ENCODE peak calls at places on chromosomes 11 and 22, in nine cellular contexts. One of them, this sample, is unnamed.
A peak's percentile ranks its signal among the peaks of the same experiment; 100 is the strongest.

GRCh38 chr22:44305888-44306287 is 6.9 kb downstream of the SHISAL1 start:
- DNase-seq in testis: peak; percentile 69
- DNase-seq in A549: no peak
- DNase-seq in adrenal gland: no peak
- DNase-seq in prostate gland: no peak
- DNase-seq in body of pancreas: no peak
- DNase-seq in HCT116: no peak
- DNase-seq in heart left ventricle: no peak
- DNase-seq in sigmoid colon: peak; percentile 90
- DNase-seq in this sample: no peak

GRCh38 chr11:10285148-10285802 is 8.7 kb downstream of the SBF2 start:
- DNase-seq in testis: no peak
- DNase-seq in A549: peak; percentile 65
- DNase-seq in adrenal gland: no peak
- DNase-seq in prostate gland: no peak
- DNase-seq in body of pancreas: no peak
- DNase-seq in HCT116: no peak
- DNase-seq in heart left ventricle: no peak
- DNase-seq in sigmoid colon: no peak
- DNase-seq in this sample: no peak

GRCh38 chr11:123478352-123478986 is 48.4 kb downstream of the GRAMD1B start:
- DNase-seq in testis: peak; percentile 60
- DNase-seq in A549: peak; percentile 80
- DNase-seq in adrenal gland: peak; percentile 85
- DNase-seq in prostate gland: peak; percentile 11
- DNase-seq in body of pancreas: peak; percentile 43
- DNase-seq in HCT116: peak; percentile 77
- DNase-seq in heart left ventricle: peak; percentile 52
- DNase-seq in sigmoid colon: peak; percentile 68
- DNase-seq in this sample: no peak

GRCh38 chr11:47508595-47509555 is 44.1 kb downstream of the CELF1 start:
- DNase-seq in testis: no peak
- DNase-seq in A549: no peak
- DNase-seq in adrenal gland: no peak
- DNase-seq in prostate gland: no peak
- DNase-seq in body of pancreas: peak; percentile 47
- DNase-seq in HCT116: no peak
- DNase-seq in heart left ventricle: no peak
- DNase-seq in sigmoid colon: no peak
- DNase-seq in this sample: no peak

GRCh38 chr11:109734602-109735001 is 312.6 kb downstream of the C11orf87 start:
- DNase-seq in testis: no peak
- DNase-seq in A549: no peak
- DNase-seq in adrenal gland: no peak
- DNase-seq in prostate gland: no peak
- DNase-seq in body of pancreas: no peak
- DNase-seq in HCT116: no peak
- DNase-seq in heart left ventricle: no peak
- DNase-seq in sigmoid colon: no peak
- DNase-seq in this sample: no peak

GRCh38 chr11:64067257-64067993 is 31.7 kb downstream of the FLRT1 start:
- DNase-seq in testis: no peak
- DNase-seq in A549: no peak
- DNase-seq in adrenal gland: no peak
- DNase-seq in prostate gland: no peak
- DNase-seq in body of pancreas: no peak
- DNase-seq in HCT116: no peak
- DNase-seq in heart left ventricle: no peak
- DNase-seq in sigmoid colon: no peak
- DNase-seq in this sample: no peak

GRCh38 chr11:125239585-125240331 is 75.2 kb downstream of the PKNOX2 start:
- DNase-seq in testis: no peak
- DNase-seq in A549: no peak
- DNase-seq in adrenal gland: no peak
- DNase-seq in prostate gland: no peak
- DNase-seq in body of pancreas: no peak
- DNase-seq in HCT116: no peak
- DNase-seq in heart left ventricle: no peak
- DNase-seq in sigmoid colon: no peak
- DNase-seq in this sample: no peak

GRCh38 chr11:75190652-75191329 is 39.9 kb downstream of the SLCO2B1 start:
- DNase-seq in testis: no peak
- DNase-seq in A549: no peak
- DNase-seq in adrenal gland: no peak
- DNase-seq in prostate gland: no peak
- DNase-seq in body of pancreas: no peak
- DNase-seq in HCT116: no peak
- DNase-seq in heart left ventricle: no peak
- DNase-seq in sigmoid colon: no peak
- DNase-seq in this sample: no peak

GRCh38 chr11:44014968-44015623 is 32.7 kb upstream of the ACCSL start:
- DNase-seq in testis: no peak
- DNase-seq in A549: no peak
- DNase-seq in adrenal gland: peak; percentile 35
- DNase-seq in prostate gland: no peak
- DNase-seq in body of pancreas: no peak
- DNase-seq in HCT116: no peak
- DNase-seq in heart left ventricle: no peak
- DNase-seq in sigmoid colon: peak; percentile 46
- DNase-seq in this sample: no peak

GRCh38 chr11:75193271-75193670 is 42.4 kb downstream of the SLCO2B1 start:
- DNase-seq in testis: no peak
- DNase-seq in A549: no peak
- DNase-seq in adrenal gland: no peak
- DNase-seq in prostate gland: no peak
- DNase-seq in body of pancreas: no peak
- DNase-seq in HCT116: no peak
- DNase-seq in heart left ventricle: no peak
- DNase-seq in sigmoid colon: peak; percentile 61
- DNase-seq in this sample: peak; percentile 43

GRCh38 chr22:28027453-28028448 is 108.7 kb upstream of the PITPNB start:
- DNase-seq in testis: peak; percentile 68
- DNase-seq in A549: no peak
- DNase-seq in adrenal gland: peak; percentile 49
- DNase-seq in prostate gland: peak; percentile 65
- DNase-seq in body of pancreas: no peak
- DNase-seq in HCT116: no peak
- DNase-seq in heart left ventricle: no peak
- DNase-seq in sigmoid colon: peak; percentile 86
- DNase-seq in this sample: no peak

DNA sequence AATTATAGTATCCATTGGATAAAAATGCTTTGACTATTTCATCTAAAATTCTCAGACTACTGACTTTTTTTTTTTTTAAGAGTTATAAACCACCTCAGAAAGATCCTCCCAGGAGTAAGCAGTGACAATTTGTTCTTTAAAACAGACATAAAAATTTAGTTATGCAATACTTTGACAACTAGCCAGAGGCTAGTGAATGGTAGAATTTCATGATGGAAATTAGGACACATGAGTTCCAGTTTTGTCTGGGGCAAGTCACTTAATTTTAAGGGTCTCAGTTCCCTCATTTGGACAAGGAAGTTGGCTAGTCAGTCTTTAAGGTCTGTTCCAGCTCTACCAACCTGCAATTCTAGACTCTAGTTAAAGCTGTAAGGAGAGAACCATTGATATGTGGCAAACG is 2.9 kb downstream of the IL18 start:
- DNase-seq in testis: no peak
- DNase-seq in A549: no peak
- DNase-seq in adrenal gland: no peak
- DNase-seq in prostate gland: no peak
- DNase-seq in body of pancreas: no peak
- DNase-seq in HCT116: no peak
- DNase-seq in heart left ventricle: no peak
- DNase-seq in sigmoid colon: no peak
- DNase-seq in this sample: no peak
- H3K27ac ChIP-seq in testis: no peak overlapping the region
- H3K27ac ChIP-seq in A549: peak overlapping the region; percentile 86
- H3K27ac ChIP-seq in adrenal gland: peak overlapping the region; percentile 21
- H3K27ac ChIP-seq in prostate gland: peak overlapping the region; percentile 20
- H3K27ac ChIP-seq in body of pancreas: no peak overlapping the region
- H3K27ac ChIP-seq in HCT116: no peak overlapping the region
- H3K27ac ChIP-seq in heart left ventricle: no peak overlapping the region
- H3K27ac ChIP-seq in sigmoid colon: no peak overlapping the region
- H3K27ac ChIP-seq in this sample: no peak overlapping the region

GRCh38 chr11:120340529-120340928 is 4.3 kb downstream of the ARHGEF12 start:
- DNase-seq in testis: no peak
- DNase-seq in A549: no peak
- DNase-seq in adrenal gland: no peak
- DNase-seq in prostate gland: no peak
- DNase-seq in body of pancreas: no peak
- DNase-seq in HCT116: no peak
- DNase-seq in heart left ventricle: no peak
- DNase-seq in sigmoid colon: no peak
- DNase-seq in this sample: no peak

GRCh38 chr11:120337133-120337895 is 1.1 kb downstream of the ARHGEF12 start:
- DNase-seq in testis: peak; percentile 52
- DNase-seq in A549: no peak
- DNase-seq in adrenal gland: peak; percentile 80
- DNase-seq in prostate gland: no peak
- DNase-seq in body of pancreas: peak; percentile 46
- DNase-seq in HCT116: no peak
- DNase-seq in heart left ventricle: peak; percentile 55
- DNase-seq in sigmoid colon: peak; percentile 68
- DNase-seq in this sample: peak; percentile 82

GRCh38 chr11:120337896-120338840 is 2.0 kb downstream of the ARHGEF12 start:
- DNase-seq in testis: peak; percentile 68
- DNase-seq in A549: no peak
- DNase-seq in adrenal gland: no peak
- DNase-seq in prostate gland: no peak
- DNase-seq in body of pancreas: no peak
- DNase-seq in HCT116: no peak
- DNase-seq in heart left ventricle: no peak
- DNase-seq in sigmoid colon: no peak
- DNase-seq in this sample: no peak

GRCh38 chr11:120336641-120337132 is 474 bp downstream of the ARHGEF12 start:
- DNase-seq in testis: peak; percentile 39
- DNase-seq in A549: peak; percentile 39
- DNase-seq in adrenal gland: peak; percentile 75
- DNase-seq in prostate gland: peak; percentile 41
- DNase-seq in body of pancreas: peak; percentile 53
- DNase-seq in HCT116: no peak
- DNase-seq in heart left ventricle: peak; percentile 52
- DNase-seq in sigmoid colon: peak; percentile 77
- DNase-seq in this sample: peak; percentile 61

GRCh38 chr11:120339394-120339890 is 3.2 kb downstream of the ARHGEF12 start:
- DNase-seq in testis: peak; percentile 65
- DNase-seq in A549: no peak
- DNase-seq in adrenal gland: no peak
- DNase-seq in prostate gland: peak; percentile 35
- DNase-seq in body of pancreas: no peak
- DNase-seq in HCT116: no peak
- DNase-seq in heart left ventricle: peak; percentile 61
- DNase-seq in sigmoid colon: no peak
- DNase-seq in this sample: no peak
- TF ChIP-seq POLR2A in testis: no peak
- TF ChIP-seq POLR2A in A549: no peak
- TF ChIP-seq POLR2A in adrenal gland: peak; percentile 63
- TF ChIP-seq POLR2A in prostate gland: peak; percentile 11
- TF ChIP-seq POLR2A in body of pancreas: no peak
- TF ChIP-seq POLR2A in HCT116: no peak
- TF ChIP-seq POLR2A in heart left ventricle: no peak
- TF ChIP-seq POLR2A in sigmoid colon: peak; percentile 15
- TF ChIP-seq POLR2A in this sample: peak; percentile 48

GRCh38 chr11:76379811-76380160 is 1.1 kb downstream of the THAP12 start:
- DNase-seq in testis: no peak
- DNase-seq in A549: no peak
- DNase-seq in adrenal gland: no peak
- DNase-seq in prostate gland: no peak
- DNase-seq in body of pancreas: no peak
- DNase-seq in HCT116: no peak
- DNase-seq in heart left ventricle: no peak
- DNase-seq in sigmoid colon: no peak
- DNase-seq in this sample: no peak
- H3K27ac ChIP-seq in testis: no peak overlapping the region
- H3K27ac ChIP-seq in A549: peak overlapping the region; percentile 87
- H3K27ac ChIP-seq in adrenal gland: peak overlapping the region; percentile 84
- H3K27ac ChIP-seq in prostate gland: no peak overlapping the region
- H3K27ac ChIP-seq in body of pancreas: peak overlapping the region; percentile 92
- H3K27ac ChIP-seq in HCT116: peak overlapping the region; percentile 79
- H3K27ac ChIP-seq in heart left ventricle: peak overlapping the region; percentile 92
- H3K27ac ChIP-seq in sigmoid colon: peak overlapping the region; percentile 82
- H3K27ac ChIP-seq in this sample: no peak overlapping the region

DNA sequence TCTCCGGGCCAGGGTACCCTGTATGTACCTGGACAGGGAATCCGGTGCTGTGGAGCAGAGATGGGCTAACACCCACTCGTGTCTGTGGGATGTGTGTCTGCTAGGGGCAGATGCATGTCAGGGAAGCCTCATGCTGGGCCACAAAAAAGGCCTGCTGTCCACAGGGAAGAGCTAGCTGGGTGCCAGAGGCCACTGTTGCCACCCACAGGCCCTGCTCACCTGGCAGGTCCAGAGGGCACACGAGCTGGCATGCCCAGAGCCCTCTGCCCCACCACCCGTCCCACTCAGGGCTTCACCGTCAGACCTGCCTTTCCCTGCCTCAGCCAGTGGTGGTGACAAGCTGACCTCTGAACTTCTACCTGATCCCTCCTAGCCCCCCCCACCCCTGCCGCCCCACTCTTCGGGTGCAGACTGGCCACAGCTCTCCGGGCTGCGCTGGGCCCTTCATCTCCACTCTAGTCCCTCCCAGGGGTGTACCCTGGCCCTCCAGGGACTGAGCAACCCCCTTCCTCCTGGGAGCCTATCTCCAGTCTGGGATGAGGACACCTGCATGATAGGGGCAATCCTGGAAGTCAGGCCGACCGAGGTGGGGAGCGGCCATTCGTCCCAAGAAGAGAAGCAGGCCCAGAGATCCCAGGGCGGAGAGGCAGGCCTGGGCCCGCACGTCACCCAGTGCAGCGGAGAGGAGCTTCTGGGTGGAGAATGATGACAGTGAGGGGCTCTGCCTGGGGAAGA is 1.3 kb downstream of the SLC25A22 start:
- DNase-seq in testis: no peak
- DNase-seq in A549: no peak
- DNase-seq in adrenal gland: no peak
- DNase-seq in prostate gland: no peak
- DNase-seq in body of pancreas: no peak
- DNase-seq in HCT116: no peak
- DNase-seq in heart left ventricle: no peak
- DNase-seq in sigmoid colon: no peak
- DNase-seq in this sample: peak; percentile 91
- TF ChIP-seq POLR2A in testis: no peak
- TF ChIP-seq POLR2A in A549: no peak
- TF ChIP-seq POLR2A in adrenal gland: no peak
- TF ChIP-seq POLR2A in prostate gland: peak; percentile 15
- TF ChIP-seq POLR2A in body of pancreas: no peak
- TF ChIP-seq POLR2A in HCT116: no peak
- TF ChIP-seq POLR2A in heart left ventricle: no peak
- TF ChIP-seq POLR2A in sigmoid colon: no peak
- TF ChIP-seq POLR2A in this sample: no peak

This sample was measured in right lobe of liver.